ENCODE peak calls at places on chromosomes 7 and 10, in nine cellular contexts. F, J, N, T, V, P, K, Q and L are unnamed samples.

GRCh38 chr7:132485136-132485535 is 91.1 kb downstream of the PLXNA4 start:
- DNase-seq in P (no peak), K (no peak), N (no peak), V (no peak), Q (no peak), T (no peak), J (no peak), F (no peak), L (no peak)

GRCh38 chr10:77925410-77925794 is 1.2 kb downstream of the DLG5 start:
- DNase-seq in V (no peak), P (peak), Q (no peak), F (no peak), T (no peak), N (no peak), J (no peak), K (no peak), L (peak)

GRCh38 chr10:26112532-26112931 is 104.0 kb upstream of the GAD2 start:
- DNase-seq in Q (no peak), K (no peak), T (no peak), J (no peak), N (no peak), F (no peak), P (no peak), V (no peak), L (peak)

GRCh38 chr10:127332631-127333030 is 136.2 kb upstream of the INSYN2A start:
- DNase-seq in P (no peak), Q (no peak), J (no peak), N (no peak), T (no peak), F (no peak), V (no peak), K (no peak), L (peak)

GRCh38 chr7:95599069-95599468 is 2.8 kb upstream of the PDK4 start:
- DNase-seq in Q (no peak), N (no peak), J (no peak), T (no peak), V (no peak), F (no peak), P (no peak), K (no peak), L (no peak)

GRCh38 chr7:2607913-2608899 is 23.6 kb upstream of the TTYH3 start:
- DNase-seq in Q (no peak), N (no peak), P (no peak), T (no peak), V (no peak), F (no peak), J (no peak), K (no peak), L (no peak)

GRCh38 chr10:3972460-3973366 is 187.7 kb upstream of the KLF6 start:
- DNase-seq in V (no peak), P (no peak), N (no peak), J (no peak), K (peak), Q (no peak), F (no peak), T (no peak), L (no peak)

GRCh38 chr10:49164587-49165188 is 23.5 kb downstream of the TMEM273 start:
- DNase-seq in N (no peak), V (no peak), Q (no peak), J (no peak), K (no peak), P (peak), T (peak), F (peak), L (peak)

GRCh38 chr7:41045556-41046123 is 657.2 kb downstream of the INHBA start:
- DNase-seq in V (no peak), T (no peak), F (no peak), J (no peak), P (peak), N (peak), Q (no peak), K (no peak), L (peak)

GRCh38 chr7:22447759-22448158 is 52.2 kb downstream of the STEAP1B start:
- DNase-seq in V (no peak), J (no peak), T (no peak), K (no peak), Q (no peak), F (no peak), P (no peak), N (no peak), L (no peak)

GRCh38 chr7:128886391-128887168 is 23.9 kb downstream of the ATP6V1F start:
- DNase-seq in F (no peak), J (no peak), P (no peak), N (no peak), K (no peak), Q (no peak), V (no peak), T (no peak), L (no peak)

GRCh38 chr7:81232084-81232799 is 313.4 kb upstream of the SEMA3C start:
- DNase-seq in K (no peak), Q (no peak), F (no peak), N (no peak), V (no peak), T (no peak), P (no peak), J (no peak), L (no peak)

GRCh38 chr10:3672220-3672619 is 112.8 kb downstream of the KLF6 start:
- DNase-seq in N (no peak), V (no peak), K (no peak), J (no peak), Q (no peak), P (no peak), F (no peak), T (no peak), L (no peak)

GRCh38 chr10:108490931-108491330 is 1326.4 kb upstream of the SORCS1 start:
- DNase-seq in V (no peak), P (no peak), T (no peak), Q (no peak), F (no peak), K (no peak), J (no peak), N (no peak), L (no peak)

GRCh38 chr7:159084069-159084801 is 60.4 kb downstream of the VIPR2 start:
- DNase-seq in V (peak), Q (no peak), T (no peak), J (no peak), N (no peak), K (no peak), P (no peak), F (no peak), L (no peak)

GRCh38 chr10:15300697-15301096 is 70.4 kb downstream of the FAM171A1 start:
- DNase-seq in N (no peak), F (no peak), J (no peak), V (no peak), P (no peak), T (no peak), K (no peak), Q (no peak), L (no peak)

GRCh38 chr7:78148166-78148894 is 349.8 kb downstream of the PHTF2 start:
- DNase-seq in V (no peak), P (no peak), T (no peak), Q (no peak), F (no peak), K (no peak), J (no peak), N (peak), L (no peak)

GRCh38 chr10:54614062-54614461 is 187.0 kb downstream of the PCDH15 start:
- DNase-seq in J (no peak), P (no peak), T (no peak), N (no peak), K (no peak), V (no peak), F (no peak), Q (no peak), L (no peak)

GRCh38 chr7:55387062-55387965 is 22.2 kb downstream of the LANCL2 start:
- DNase-seq in J (no peak), Q (no peak), V (no peak), T (no peak), P (no peak), N (peak), K (no peak), F (no peak), L (no peak)

GRCh38 chr7:604884-605531 is 85.4 kb upstream of the PDGFA start:
- DNase-seq in Q (no peak), J (no peak), N (no peak), P (no peak), K (no peak), V (no peak), T (no peak), F (no peak), L (no peak)

GRCh38 chr7:51064688-51065087 is 251.9 kb downstream of the COBL start:
- DNase-seq in Q (no peak), V (no peak), F (no peak), K (no peak), T (no peak), N (no peak), P (no peak), J (no peak), L (no peak)

GRCh38 chr10:9209105-9209798 is 1154.8 kb downstream of the GATA3 start:
- DNase-seq in J (no peak), F (peak), K (peak), T (peak), Q (peak), P (peak), N (no peak), V (peak), L (peak)

GRCh38 chr10:113530476-113530875 is 22.4 kb upstream of the HABP2 start:
- DNase-seq in K (no peak), Q (no peak), J (no peak), N (no peak), P (no peak), T (no peak), F (no peak), V (no peak), L (no peak)

GRCh38 chr10:116451956-116452720 is 24.5 kb downstream of the PNLIPRP3 start:
- DNase-seq in T (no peak), P (no peak), N (no peak), V (no peak), K (no peak), F (no peak), J (no peak), Q (no peak), L (no peak)

GRCh38 chr7:84372155-84372621 is 177.6 kb upstream of the SEMA3A start:
- DNase-seq in J (no peak), P (no peak), T (no peak), K (no peak), N (no peak), F (no peak), V (no peak), Q (peak), L (peak)

GRCh38 chr10:17782921-17783665 is 26.1 kb upstream of the MRC1 start:
- DNase-seq in K (no peak), N (peak), Q (no peak), V (no peak), P (no peak), F (no peak), T (no peak), J (no peak), L (no peak)

GRCh38 chr7:148021507-148022045 is 569.0 kb upstream of the C7orf33 start:
- DNase-seq in P (no peak), V (no peak), T (no peak), J (no peak), N (no peak), F (no peak), K (no peak), Q (no peak), L (no peak)

GRCh38 chr10:61750943-61751471 is 88.3 kb downstream of the CABCOCO1 start:
- DNase-seq in P (peak), J (no peak), T (peak), N (peak), F (peak), Q (no peak), K (peak), V (peak), L (peak)